ENCODE peak calls at places on chromosome 15, in seven cellular contexts. N, X, U, L, O, E and W are unnamed samples.

GRCh38 chr15:33985287-33985686 is 17.0 kb downstream of the CHRM5 start:
- DNase-seq in N (no peak), X (no peak), U (no peak), L (no peak), O (peak; percentile 90), E (no peak), W (no peak)

GRCh38 chr15:60407406-60407805 is 9.6 kb upstream of the ANXA2 start:
- DNase-seq in N (no peak), X (no peak), U (no peak), L (no peak), O (no peak), E (no peak), W (no peak)

GRCh38 chr15:41334293-41335120 is 1.8 kb downstream of the NUSAP1 start:
- DNase-seq in N (no peak), X (no peak), U (no peak), L (no peak), O (no peak), E (no peak), W (no peak)

GRCh38 chr15:66027268-66027806 is 158.0 kb downstream of the RAB11A start:
- DNase-seq in N (no peak), X (no peak), U (no peak), L (no peak), O (no peak), E (no peak), W (no peak)

GRCh38 chr15:87477759-87478687 is 778.5 kb downstream of the NTRK3 start:
- DNase-seq in N (peak; percentile 35), X (no peak), U (no peak), L (peak; percentile 64), O (peak; percentile 68), E (no peak), W (no peak)

GRCh38 chr15:34038023-34038403 is 991 bp downstream of the AVEN start:
- DNase-seq in N (no peak), X (no peak), U (no peak), L (no peak), O (peak; percentile 27), E (no peak), W (no peak)

GRCh38 chr15:54374184-54374947 is 396.1 kb downstream of the UNC13C start:
- DNase-seq in N (no peak), X (no peak), U (no peak), L (no peak), O (no peak), E (no peak), W (no peak)

GRCh38 chr15:89828324-89829145 is 13.9 kb upstream of the ANPEP start:
- DNase-seq in N (peak; percentile 42), X (no peak), U (no peak), L (peak; percentile 31), O (peak; percentile 38), E (no peak), W (no peak)

GRCh38 chr15:73601449-73602425 is 31.5 kb downstream of the NPTN start:
- DNase-seq in N (peak; percentile 45), X (no peak), U (no peak), L (peak; percentile 59), O (peak; percentile 37), E (peak; percentile 38), W (no peak)

GRCh38 chr15:49137861-49138260 is 17.5 kb downstream of the COPS2 start:
- DNase-seq in N (no peak), X (no peak), U (no peak), L (no peak), O (peak; percentile 7), E (no peak), W (no peak)

GRCh38 chr15:41561777-41562145 is 2.7 kb downstream of the TYRO3 start:
- DNase-seq in N (no peak), X (no peak), U (no peak), L (peak; percentile 83), O (peak; percentile 43), E (no peak), W (no peak)

GRCh38 chr15:38696790-38697495 is 132.3 kb upstream of the RASGRP1 start:
- DNase-seq in N (no peak), X (no peak), U (no peak), L (no peak), O (no peak), E (no peak), W (no peak)

GRCh38 chr15:77826006-77826695 is 193.4 kb upstream of the LINGO1 start:
- DNase-seq in N (no peak), X (no peak), U (peak; percentile 67), L (no peak), O (no peak), E (no peak), W (no peak)

GRCh38 chr15:92617197-92618037 is 38.2 kb downstream of the FAM174B start:
- DNase-seq in N (peak; percentile 88), X (no peak), U (no peak), L (peak; percentile 87), O (peak; percentile 83), E (no peak), W (no peak)

GRCh38 chr15:93210995-93211394 is 122.0 kb upstream of the RGMA start:
- DNase-seq in N (no peak), X (no peak), U (no peak), L (no peak), O (no peak), E (no peak), W (no peak)

GRCh38 chr15:71752604-71753289 is 57.6 kb upstream of the NR2E3 start:
- DNase-seq in N (peak; percentile 55), X (no peak), U (peak; percentile 82), L (no peak), O (peak; percentile 98), E (no peak), W (no peak)

GRCh38 chr15:99447497-99448371 is 118.0 kb upstream of the MEF2A start:
- DNase-seq in N (no peak), X (no peak), U (peak; percentile 77), L (no peak), O (no peak), E (no peak), W (no peak)

GRCh38 chr15:29805708-29806104 is 16.6 kb downstream of the TJP1 start:
- DNase-seq in N (no peak), X (no peak), U (no peak), L (no peak), O (no peak), E (no peak), W (no peak)

GRCh38 chr15:90617668-90618097 is 88.0 kb downstream of the CRTC3 start:
- DNase-seq in N (no peak), X (no peak), U (no peak), L (no peak), O (no peak), E (no peak), W (no peak)

GRCh38 chr15:81643773-81644172 is 269.8 kb upstream of the TMC3 start:
- DNase-seq in N (no peak), X (no peak), U (no peak), L (no peak), O (no peak), E (no peak), W (no peak)

GRCh38 chr15:80982205-80982604 is 7.4 kb downstream of the MESD start:
- DNase-seq in N (no peak), X (peak; percentile 34), U (no peak), L (no peak), O (no peak), E (no peak), W (no peak)

GRCh38 chr15:65390447-65390846 is 12.6 kb upstream of the IGDCC3 start:
- DNase-seq in N (no peak), X (no peak), U (no peak), L (no peak), O (no peak), E (no peak), W (no peak)

GRCh38 chr15:70249616-70250015 is 151.9 kb upstream of the TLE3 start:
- DNase-seq in N (no peak), X (no peak), U (peak; percentile 56), L (no peak), O (no peak), E (no peak), W (no peak)
- H3K4me3 ChIP-seq in N (no peak overlapping the region), X (no peak overlapping the region), U (no peak overlapping the region), L (no peak overlapping the region), O (no peak overlapping the region), E (no peak overlapping the region), W (no peak overlapping the region)

DNA sequence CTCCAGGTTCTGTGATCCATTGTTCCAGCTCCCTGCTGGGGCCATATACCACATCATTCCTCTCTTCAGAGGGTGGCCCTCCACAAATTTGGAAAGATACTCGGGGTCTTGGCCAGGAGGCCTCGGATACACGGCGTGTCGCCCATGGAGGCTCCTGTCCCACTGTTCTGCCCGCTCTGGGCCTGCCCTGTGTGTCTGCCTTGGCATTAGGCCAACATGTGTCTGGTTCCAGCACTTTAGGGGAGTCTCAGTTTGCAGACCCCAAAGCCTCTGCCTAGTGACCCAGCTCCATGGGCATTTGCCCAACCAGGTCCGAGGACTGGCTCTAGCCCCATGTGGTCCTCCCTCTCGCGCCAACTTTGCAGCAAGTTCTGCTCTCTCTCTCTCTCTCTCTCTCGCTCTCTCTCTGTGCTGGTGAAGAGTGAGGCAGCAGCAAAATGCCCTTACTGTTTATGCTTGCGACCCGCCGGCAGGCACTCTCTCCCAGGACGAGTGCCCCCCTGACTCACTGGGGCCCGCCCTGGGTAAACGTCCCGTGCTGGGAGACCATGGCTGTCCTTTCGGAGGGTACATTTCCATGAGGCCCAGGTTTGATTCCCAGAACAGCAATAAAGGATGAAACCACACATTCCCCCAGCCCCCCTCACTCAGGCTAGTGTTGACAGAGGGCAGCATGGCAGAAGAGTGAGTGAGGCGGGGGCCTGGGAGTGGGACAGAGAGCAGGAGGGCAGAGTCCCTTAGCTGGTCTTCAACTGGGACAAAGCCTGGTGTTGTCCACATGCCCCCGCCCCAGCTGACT is 77.9 kb downstream of the ISG20 start:
- DNase-seq in N (no peak), X (no peak), U (no peak), L (no peak), O (no peak), E (no peak), W (no peak)
- H3K27me3 ChIP-seq in N (no peaks in the 10 kb centered on the region), X (peaks cover 7% of the 10 kb centered on the region), U (no peaks in the 10 kb centered on the region), L (no peaks in the 10 kb centered on the region), O (no peaks in the 10 kb centered on the region), E (peaks cover 2% of the 10 kb centered on the region), W (peaks cover 5% of the 10 kb centered on the region)

DNA sequence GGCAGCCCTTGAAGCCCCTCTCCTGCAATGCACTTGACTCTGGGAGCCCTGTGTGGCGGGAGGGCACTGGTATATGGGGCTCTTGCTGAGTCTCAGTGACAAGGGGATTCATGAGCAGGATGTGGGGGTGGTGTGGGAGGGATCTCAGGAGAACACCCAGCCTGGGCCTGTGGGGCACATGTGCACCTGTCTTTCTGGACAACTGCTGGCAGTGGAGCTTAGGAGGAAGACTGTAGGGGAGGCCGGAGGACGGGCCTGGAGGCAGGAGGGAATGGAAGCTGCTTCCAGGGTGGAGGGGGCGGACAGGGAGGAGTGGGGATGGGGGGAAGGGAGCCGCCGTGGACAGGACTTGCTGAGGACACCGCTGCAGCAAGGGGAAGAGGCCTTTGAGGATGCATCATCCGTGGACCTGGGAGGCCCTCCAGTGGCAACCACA is 10.8 kb upstream of the SNRPA1 start:
- DNase-seq in N (no peak), X (no peak), U (no peak), L (no peak), O (no peak), E (no peak), W (no peak)
- H3K4me3 ChIP-seq in N (no peak overlapping the region), X (no peak overlapping the region), U (no peak overlapping the region), L (no peak overlapping the region), O (no peak overlapping the region), E (no peak overlapping the region), W (no peak overlapping the region)

DNA sequence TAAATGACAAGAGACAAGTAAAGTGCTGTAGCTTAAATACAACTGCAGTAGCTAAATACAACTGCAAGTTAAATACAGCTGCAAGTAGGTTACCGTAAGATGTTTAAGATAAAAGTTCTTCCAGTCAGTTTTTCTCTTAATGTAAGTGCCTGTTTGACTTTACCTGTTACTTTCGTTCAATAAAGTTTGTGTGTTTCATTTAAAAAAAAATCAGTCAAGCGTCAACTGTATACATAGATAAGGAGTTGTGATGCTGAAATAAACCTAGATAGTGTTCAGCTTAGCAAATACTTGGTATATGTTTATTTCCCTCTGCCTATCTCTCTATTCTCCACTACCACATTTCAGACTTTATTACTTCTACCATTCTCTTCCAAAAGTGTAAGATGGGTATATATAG is 221.2 kb downstream of the NR2F2 start:
- DNase-seq in N (no peak), X (no peak), U (no peak), L (no peak), O (no peak), E (no peak), W (no peak)
- H3K27me3 ChIP-seq in N (no peaks in the 10 kb centered on the region), X (no peaks in the 10 kb centered on the region), U (no peaks in the 10 kb centered on the region), L (no peaks in the 10 kb centered on the region), O (no peaks in the 10 kb centered on the region), E (no peaks in the 10 kb centered on the region), W (no peaks in the 10 kb centered on the region)